ENCODE peak calls at places on chromosomes 12 and 14, in seven cellular contexts. R, J, I, F, U, H and Z are unnamed samples.

GRCh38 chr12:68591716-68592437 is 18.8 kb upstream of the RAP1B start:
- DNase-seq in R (no peak), J (no peak), I (no peak), F (no peak), U (no peak), H (no peak), Z (no peak)

GRCh38 chr12:68387338-68387737 is 55.2 kb upstream of the MDM1 start:
- DNase-seq in R (no peak), J (no peak), I (no peak), F (no peak), U (no peak), H (no peak), Z (no peak)

GRCh38 chr14:93032301-93032929 is 83.3 kb downstream of the ITPK1 start:
- DNase-seq in R (no peak), J (no peak), I (no peak), F (no peak), U (no peak), H (no peak), Z (peak; percentile 24)

GRCh38 chr14:65462411-65462810 is 49.9 kb downstream of the FUT8 start:
- DNase-seq in R (no peak), J (no peak), I (no peak), F (no peak), U (no peak), H (no peak), Z (no peak)

GRCh38 chr12:121453629-121454028 is 53.7 kb downstream of the RNF34 start:
- DNase-seq in R (no peak), J (no peak), I (no peak), F (no peak), U (no peak), H (no peak), Z (no peak)

GRCh38 chr12:31928246-31929139 is 30.7 kb upstream of the RESF1 start:
- DNase-seq in R (no peak), J (peak; percentile 56), I (no peak), F (no peak), U (no peak), H (no peak), Z (no peak)

GRCh38 chr12:129614221-129614885 is 289.5 kb downstream of the TMEM132D start:
- DNase-seq in R (no peak), J (no peak), I (no peak), F (no peak), U (no peak), H (no peak), Z (no peak)

GRCh38 chr12:29365091-29365490 is 15.9 kb downstream of the ERGIC2 start:
- DNase-seq in R (no peak), J (no peak), I (no peak), F (no peak), U (no peak), H (no peak), Z (no peak)

GRCh38 chr14:104724981-104725771 is 1.1 kb downstream of the ADSS1 start:
- DNase-seq in R (no peak), J (no peak), I (peak; percentile 88), F (no peak), U (no peak), H (peak; percentile 70), Z (peak; percentile 50)

GRCh38 chr12:74644681-74645080 is 107.0 kb downstream of the ATXN7L3B start:
- DNase-seq in R (no peak), J (no peak), I (no peak), F (no peak), U (no peak), H (no peak), Z (no peak)

GRCh38 chr12:56719056-56719455 is 6.0 kb downstream of the NACA start:
- DNase-seq in R (no peak), J (no peak), I (no peak), F (no peak), U (no peak), H (no peak), Z (no peak)

GRCh38 chr12:65643595-65644386 is 180.5 kb upstream of the HMGA2 start:
- DNase-seq in R (no peak), J (no peak), I (no peak), F (no peak), U (no peak), H (no peak), Z (no peak)

GRCh38 chr12:71469235-71469873 is 29.8 kb downstream of the LGR5 start:
- DNase-seq in R (peak; percentile 44), J (no peak), I (peak; percentile 70), F (no peak), U (no peak), H (no peak), Z (no peak)

GRCh38 chr14:68248481-68249255 is 429.1 kb downstream of the RAD51B start:
- DNase-seq in R (peak; percentile 28), J (no peak), I (peak; percentile 71), F (peak; percentile 63), U (no peak), H (no peak), Z (peak; percentile 26)

GRCh38 chr12:111105294-111105693 is 184.9 kb upstream of the MYL2 start:
- DNase-seq in R (no peak), J (no peak), I (peak; percentile 52), F (no peak), U (no peak), H (no peak), Z (no peak)

GRCh38 chr12:51901881-51902280 is 5.4 kb upstream of the ACVRL1 start:
- DNase-seq in R (no peak), J (no peak), I (no peak), F (no peak), U (no peak), H (no peak), Z (no peak)

GRCh38 chr12:27619308-27619707 is 76.9 kb upstream of the REP15 start:
- DNase-seq in R (peak; percentile 81), J (no peak), I (peak; percentile 54), F (no peak), U (no peak), H (no peak), Z (no peak)

GRCh38 chr12:49364989-49365388 is 2.3 kb upstream of the SPATS2 start:
- DNase-seq in R (no peak), J (no peak), I (no peak), F (no peak), U (no peak), H (no peak), Z (no peak)

GRCh38 chr12:21276826-21277225 is 57.9 kb downstream of the SLCO1A2 start:
- DNase-seq in R (no peak), J (no peak), I (no peak), F (no peak), U (no peak), H (no peak), Z (no peak)

GRCh38 chr14:53953002-53953827 is 3.4 kb downstream of the BMP4 start:
- DNase-seq in R (no peak), J (no peak), I (peak; percentile 93), F (peak; percentile 94), U (no peak), H (peak; percentile 88), Z (peak; percentile 92)

GRCh38 chr12:67107751-67108269 is 161.3 kb upstream of the CAND1 start:
- DNase-seq in R (no peak), J (no peak), I (no peak), F (no peak), U (no peak), H (no peak), Z (no peak)

GRCh38 chr12:95083938-95084337 is 10.5 kb upstream of the NR2C1 start:
- DNase-seq in R (no peak), J (no peak), I (peak; percentile 92), F (no peak), U (no peak), H (no peak), Z (no peak)

GRCh38 chr12:130185455-130186100 is 23.3 kb downstream of the FZD10 start:
- DNase-seq in R (no peak), J (no peak), I (no peak), F (no peak), U (no peak), H (no peak), Z (no peak)

DNA sequence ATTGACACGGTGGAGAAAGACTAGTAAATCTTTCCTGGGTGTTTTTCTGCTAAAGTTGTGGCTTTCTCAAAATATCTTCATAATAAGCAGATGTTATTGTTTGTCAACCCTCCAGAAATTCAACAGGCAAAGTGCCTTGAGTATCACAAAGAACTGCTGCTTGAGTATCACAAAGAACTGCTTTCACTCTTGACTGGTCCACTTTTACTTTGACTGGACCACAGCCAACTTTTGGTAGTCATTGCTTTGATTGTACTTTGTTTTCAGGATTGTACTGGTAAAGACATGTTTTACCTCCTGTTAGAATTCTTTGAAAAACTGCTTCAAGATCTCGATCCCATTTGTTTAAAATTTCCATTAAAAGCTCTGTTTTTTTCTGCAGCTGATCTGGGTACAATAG is 62.6 kb downstream of the PDZRN4 start:
- DNase-seq in R (no peak), J (no peak), I (no peak), F (no peak), U (no peak), H (no peak), Z (no peak)
- H3K4me1 ChIP-seq in R (no peaks in the 10 kb centered on the region), J (no peaks in the 10 kb centered on the region), I (no peaks in the 10 kb centered on the region), F (no peaks in the 10 kb centered on the region), U (no peaks in the 10 kb centered on the region), H (no peaks in the 10 kb centered on the region), Z (no peaks in the 10 kb centered on the region)

GRCh38 chr14:100065942-100066574 is 836 bp downstream of the EVL start:
- DNase-seq in R (no peak), J (peak; percentile 90), I (no peak), F (no peak), U (no peak), H (no peak), Z (no peak)
- H3K4me3 ChIP-seq in R (no peak overlapping the region), J (peak overlapping the region; percentile 87), I (no peak overlapping the region), F (peak overlapping the region; percentile 43), U (peak overlapping the region; percentile 44), H (peak overlapping the region; percentile 17), Z (no peak overlapping the region)

GRCh38 chr14:23089498-23090253 is 5.3 kb downstream of the ACIN1 start:
- DNase-seq in R (no peak), J (no peak), I (no peak), F (no peak), U (no peak), H (no peak), Z (no peak)
- H3K4me1 ChIP-seq in R (peaks cover 9% of the 10 kb centered on the region), J (peaks cover 20% of the 10 kb centered on the region), I (peaks cover 9% of the 10 kb centered on the region), F (peaks cover 13% of the 10 kb centered on the region), U (peaks cover 13% of the 10 kb centered on the region), H (peaks cover 67% of the 10 kb centered on the region), Z (peaks cover 9% of the 10 kb centered on the region)

DNA sequence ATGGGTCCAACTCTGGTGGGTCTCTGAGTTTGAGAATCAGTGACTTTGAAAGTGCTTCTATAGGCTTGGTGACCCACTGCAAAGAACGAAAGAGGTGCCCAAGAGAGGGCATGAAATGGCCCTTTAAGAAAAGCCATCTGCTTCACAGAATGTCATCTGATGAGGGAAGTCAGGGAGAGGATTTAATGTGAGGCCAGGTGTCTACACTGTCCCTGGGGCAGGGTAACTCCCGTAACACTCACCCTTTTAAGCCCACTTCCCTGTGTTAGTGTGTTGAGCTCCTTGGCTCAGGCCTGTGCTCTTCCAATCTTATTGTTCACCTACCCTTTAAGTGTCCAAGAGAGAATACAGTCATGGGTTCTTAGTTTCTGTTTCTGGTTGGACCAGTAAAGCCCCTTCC is 16.4 kb upstream of the SRSF5 start:
- DNase-seq in R (no peak), J (no peak), I (no peak), F (no peak), U (no peak), H (no peak), Z (no peak)
- H3K4me3 ChIP-seq in R (no peak overlapping the region), J (no peak overlapping the region), I (no peak overlapping the region), F (no peak overlapping the region), U (no peak overlapping the region), H (no peak overlapping the region), Z (no peak overlapping the region)

GRCh38 chr12:25315388-25315787 is 64.7 kb upstream of the KRAS start:
- DNase-seq in R (no peak), J (no peak), I (no peak), F (no peak), U (no peak), H (no peak), Z (no peak)
- H3K4me1 ChIP-seq in R (no peaks in the 10 kb centered on the region), J (peaks cover 2% of the 10 kb centered on the region), I (no peaks in the 10 kb centered on the region), F (no peaks in the 10 kb centered on the region), U (no peaks in the 10 kb centered on the region), H (no peaks in the 10 kb centered on the region), Z (no peaks in the 10 kb centered on the region)